ENCODE peak calls at places on chromosomes 6 and 20, in seven cellular contexts. One of them, this sample, is unnamed.

GRCh38 chr6:109693128-109693527 is 2.0 kb downstream of the FIG4 start:
- DNase-seq in stromal cell of bone marrow: no peak
- DNase-seq in A172: no peak
- DNase-seq in pancreas: no peak
- DNase-seq in T-helper 1 cell: no peak
- DNase-seq in sciatic nerve: no peak
- DNase-seq in HuH-7.5: no peak
- DNase-seq in this sample: no peak

GRCh38 chr6:159969204-159969912 is 476 bp downstream of the IGF2R start:
- DNase-seq in HuH-7.5: peak; percentile 36
- DNase-seq in stromal cell of bone marrow: no peak
- DNase-seq in pancreas: peak; percentile 88
- DNase-seq in sciatic nerve: peak; percentile 79
- DNase-seq in A172: no peak
- DNase-seq in T-helper 1 cell: peak; percentile 33
- DNase-seq in this sample: peak; percentile 9

GRCh38 chr6:35359744-35360348 is 17.5 kb downstream of the PPARD start:
- DNase-seq in pancreas: no peak
- DNase-seq in A172: peak; percentile 42
- DNase-seq in stromal cell of bone marrow: peak; percentile 71
- DNase-seq in T-helper 1 cell: no peak
- DNase-seq in sciatic nerve: peak; percentile 50
- DNase-seq in HuH-7.5: no peak
- DNase-seq in this sample: no peak

GRCh38 chr6:57267586-57268293 is 45.6 kb upstream of the RAB23 start:
- DNase-seq in A172: peak; percentile 97
- DNase-seq in HuH-7.5: peak; percentile 12
- DNase-seq in pancreas: no peak
- DNase-seq in T-helper 1 cell: peak; percentile 12
- DNase-seq in sciatic nerve: no peak
- DNase-seq in stromal cell of bone marrow: peak; percentile 99
- DNase-seq in this sample: peak; percentile 74

GRCh38 chr20:49268600-49269365 is 9.1 kb downstream of the ZNFX1 start:
- DNase-seq in sciatic nerve: no peak
- DNase-seq in A172: no peak
- DNase-seq in stromal cell of bone marrow: no peak
- DNase-seq in HuH-7.5: no peak
- DNase-seq in pancreas: no peak
- DNase-seq in T-helper 1 cell: no peak
- DNase-seq in this sample: no peak

GRCh38 chr6:81561071-81561564 is 191.4 kb downstream of the TENT5A start:
- DNase-seq in T-helper 1 cell: no peak
- DNase-seq in pancreas: no peak
- DNase-seq in stromal cell of bone marrow: no peak
- DNase-seq in sciatic nerve: no peak
- DNase-seq in HuH-7.5: no peak
- DNase-seq in A172: peak; percentile 56
- DNase-seq in this sample: no peak

GRCh38 chr6:37314803-37315515 is 38.8 kb upstream of the RNF8 start:
- DNase-seq in HuH-7.5: peak; percentile 22
- DNase-seq in pancreas: no peak
- DNase-seq in stromal cell of bone marrow: no peak
- DNase-seq in sciatic nerve: no peak
- DNase-seq in A172: peak; percentile 22
- DNase-seq in T-helper 1 cell: peak; percentile 57
- DNase-seq in this sample: peak; percentile 56

GRCh38 chr6:7433211-7433610 is 43.6 kb downstream of the RIOK1 start:
- DNase-seq in pancreas: no peak
- DNase-seq in sciatic nerve: no peak
- DNase-seq in stromal cell of bone marrow: no peak
- DNase-seq in HuH-7.5: no peak
- DNase-seq in A172: no peak
- DNase-seq in T-helper 1 cell: no peak
- DNase-seq in this sample: peak; percentile 74

GRCh38 chr20:34544109-34544793 is 14.3 kb upstream of the MAP1LC3A start:
- DNase-seq in stromal cell of bone marrow: no peak
- DNase-seq in A172: no peak
- DNase-seq in sciatic nerve: no peak
- DNase-seq in T-helper 1 cell: no peak
- DNase-seq in pancreas: no peak
- DNase-seq in HuH-7.5: no peak
- DNase-seq in this sample: no peak

GRCh38 chr20:13261460-13262301 is 40.6 kb downstream of the ISM1 start:
- DNase-seq in A172: peak; percentile 39
- DNase-seq in HuH-7.5: peak; percentile 74
- DNase-seq in stromal cell of bone marrow: no peak
- DNase-seq in sciatic nerve: no peak
- DNase-seq in T-helper 1 cell: peak; percentile 15
- DNase-seq in pancreas: peak; percentile 77
- DNase-seq in this sample: no peak

GRCh38 chr6:11571073-11571472 is 33.5 kb downstream of the TMEM170B start:
- DNase-seq in T-helper 1 cell: no peak
- DNase-seq in HuH-7.5: no peak
- DNase-seq in sciatic nerve: no peak
- DNase-seq in pancreas: no peak
- DNase-seq in A172: no peak
- DNase-seq in stromal cell of bone marrow: no peak
- DNase-seq in this sample: no peak

GRCh38 chr6:152472325-152472724 is 164.8 kb downstream of the SYNE1 start:
- DNase-seq in HuH-7.5: no peak
- DNase-seq in sciatic nerve: no peak
- DNase-seq in T-helper 1 cell: no peak
- DNase-seq in A172: no peak
- DNase-seq in pancreas: no peak
- DNase-seq in stromal cell of bone marrow: peak; percentile 19
- DNase-seq in this sample: no peak